ENCODE peak calls at places on chromosomes 11 and 22, in ten cellular contexts. D is DMS79; R is head of caudate nucleus; W is RWPE2; X is stimulated activated CD4-positive, alpha-beta T cell treated with anti-CD3 and anti-CD28 coated beads, Interleukin-4, amount 100 ng/mL, for 48 hours; I is BJ; V is astrocyte of the spinal cord; A is NCI-H1417; P is EL; H is fibroblast of the aortic adventitia. Q is an unnamed sample.

GRCh38 chr11:58594826-58595225 is 16.0 kb downstream of the ZFP91 start:
- DNase-seq in D (no peak), R (no peak), W (no peak), X (no peak), I (no peak), V (no peak), A (no peak), P (no peak), H (no peak), Q (no peak)

GRCh38 chr11:15145151-15145550 is 30.4 kb downstream of the INSC start:
- DNase-seq in D (no peak), R (no peak), W (no peak), X (no peak), I (no peak), V (no peak), A (no peak), P (no peak), H (no peak), Q (no peak)

GRCh38 chr22:50526849-50527801 is 1.7 kb upstream of the SCO2 start:
- DNase-seq in D (no peak), R (no peak), W (peak), X (no peak), I (no peak), V (no peak), A (no peak), P (peak), H (peak), Q (peak)

GRCh38 chr11:113160652-113161051 is 153.7 kb upstream of the TTC12 start:
- DNase-seq in D (peak), R (no peak), W (no peak), X (no peak), I (no peak), V (no peak), A (no peak), P (no peak), H (no peak), Q (no peak)

GRCh38 chr22:22720724-22721261 is 76.4 kb downstream of the GGTLC2 start:
- DNase-seq in D (no peak), R (peak), W (no peak), X (no peak), I (no peak), V (no peak), A (no peak), P (no peak), H (peak), Q (peak)

GRCh38 chr11:11449327-11449726 is 96.3 kb upstream of the CSNK2A3 start:
- DNase-seq in D (no peak), R (no peak), W (no peak), X (no peak), I (no peak), V (no peak), A (no peak), P (no peak), H (no peak), Q (no peak)

GRCh38 chr11:34343153-34343552 is 14.7 kb downstream of the ABTB2 start:
- DNase-seq in D (no peak), R (no peak), W (no peak), X (no peak), I (no peak), V (peak), A (no peak), P (peak), H (peak), Q (no peak)

GRCh38 chr11:69320756-69321741 is 27.1 kb downstream of the MYEOV start:
- DNase-seq in D (no peak), R (no peak), W (peak), X (no peak), I (no peak), V (peak), A (no peak), P (peak), H (peak), Q (no peak)

GRCh38 chr11:124199702-124200101 is 16.6 kb downstream of the OR10D3 start:
- DNase-seq in D (no peak), R (no peak), W (no peak), X (no peak), I (no peak), V (peak), A (no peak), P (peak), H (no peak), Q (no peak)

GRCh38 chr22:37804502-37804885 is 3.2 kb upstream of the GCAT start:
- DNase-seq in D (no peak), R (no peak), W (no peak), X (no peak), I (no peak), V (no peak), A (no peak), P (no peak), H (no peak), Q (no peak)

GRCh38 chr11:65781152-65781961 is 581 bp upstream of the AP5B1 start:
- DNase-seq in D (no peak), R (peak), W (peak), X (no peak), I (no peak), V (no peak), A (no peak), P (peak), H (peak), Q (no peak)

GRCh38 chr22:23207786-23208325 is 27.5 kb downstream of the BCR start:
- DNase-seq in D (peak), R (no peak), W (no peak), X (no peak), I (no peak), V (no peak), A (peak), P (no peak), H (no peak), Q (no peak)

GRCh38 chr11:77596626-77597025 is 6.9 kb downstream of the AQP11 start:
- DNase-seq in D (no peak), R (no peak), W (no peak), X (no peak), I (peak), V (peak), A (no peak), P (peak), H (peak), Q (no peak)

GRCh38 chr11:46112961-46113617 is 8.2 kb downstream of the PHF21A start:
- DNase-seq in D (no peak), R (peak), W (no peak), X (no peak), I (no peak), V (peak), A (peak), P (peak), H (peak), Q (peak)

GRCh38 chr11:108093128-108093904 is 28.1 kb upstream of the ACAT1 start:
- DNase-seq in D (no peak), R (no peak), W (no peak), X (no peak), I (no peak), V (no peak), A (no peak), P (peak), H (no peak), Q (no peak)

GRCh38 chr11:132839226-132839625 is 693.1 kb downstream of the OPCML start:
- DNase-seq in D (no peak), R (no peak), W (no peak), X (no peak), I (no peak), V (no peak), A (no peak), P (no peak), H (no peak), Q (no peak)

GRCh38 chr22:36116127-36116526 is 44.4 kb downstream of the APOL3 start:
- DNase-seq in D (no peak), R (no peak), W (no peak), X (no peak), I (no peak), V (no peak), A (no peak), P (no peak), H (no peak), Q (peak)

GRCh38 chr11:68398870-68399865 is 61.4 kb upstream of the PPP6R3 start:
- DNase-seq in D (no peak), R (no peak), W (peak), X (no peak), I (peak), V (no peak), A (no peak), P (no peak), H (peak), Q (no peak)